ENCODE peak calls at places on chromosomes 7 and 10, in ten cellular contexts. H is endodermal cell, R is cardiac muscle cell, J is upper lobe of left lung, S is tibial artery, P is heart right ventricle, W is neural progenitor cell, D is body of pancreas, B is vagina, C is left ventricle myocardium inferior. X is an unnamed sample. For H3K27me3 and H3K9me3, the result is how much of the 10 kb centered on the place peaks cover.

GRCh38 chr7:23285657-23286646 is 13.2 kb upstream of the MALSU1 start:
- DNase-seq in H (peak), R (no peak), J (no peak), S (no peak), P (no peak), W (no peak), D (no peak), B (no peak), C (no peak), X (no peak)

GRCh38 chr10:124688889-124689670 is 55.1 kb downstream of the FAM53B start:
- DNase-seq in H (no peak), R (no peak), J (no peak), S (no peak), P (no peak), W (no peak), D (no peak), B (no peak), C (no peak), X (no peak)

GRCh38 chr7:96303105-96303685 is 18.7 kb downstream of the SLC25A13 start:
- DNase-seq in H (peak), R (peak), J (no peak), S (no peak), P (no peak), W (no peak), D (peak), B (no peak), C (no peak), X (no peak)

GRCh38 chr7:123126171-123126570 is 73.6 kb downstream of the SLC13A1 start:
- DNase-seq in H (no peak), R (no peak), J (no peak), S (no peak), P (no peak), W (no peak), D (no peak), B (no peak), C (no peak), X (no peak)

GRCh38 chr7:40544277-40544723 is 409.5 kb downstream of the SUGCT start:
- DNase-seq in H (no peak), R (peak), J (no peak), S (no peak), P (no peak), W (no peak), D (no peak), B (no peak), C (peak), X (no peak)

GRCh38 chr7:30184804-30185487 is 50.2 kb downstream of the MTURN start:
- DNase-seq in H (no peak), R (no peak), J (no peak), S (peak), P (no peak), W (no peak), D (peak), B (no peak), C (peak), X (no peak)

GRCh38 chr7:3888096-3888495 is 587.0 kb downstream of the SDK1 start:
- DNase-seq in H (no peak), R (no peak), J (no peak), S (no peak), P (no peak), W (no peak), D (no peak), B (no peak), C (no peak), X (no peak)

GRCh38 chr10:71845410-71846406 is 5.3 kb downstream of the PSAP start:
- DNase-seq in H (no peak), R (peak), J (no peak), S (no peak), P (no peak), W (no peak), D (peak), B (no peak), C (no peak), X (no peak)

GRCh38 chr10:73088304-73088703 is 8.4 kb downstream of the P4HA1 start:
- DNase-seq in H (no peak), R (no peak), J (no peak), S (no peak), P (no peak), W (no peak), D (no peak), B (no peak), C (no peak), X (no peak)

GRCh38 chr7:74002474-74003017 is 25.4 kb upstream of the ELN start:
- DNase-seq in H (no peak), R (peak), J (peak), S (peak), P (peak), W (no peak), D (peak), B (no peak), C (peak), X (peak)

DNA sequence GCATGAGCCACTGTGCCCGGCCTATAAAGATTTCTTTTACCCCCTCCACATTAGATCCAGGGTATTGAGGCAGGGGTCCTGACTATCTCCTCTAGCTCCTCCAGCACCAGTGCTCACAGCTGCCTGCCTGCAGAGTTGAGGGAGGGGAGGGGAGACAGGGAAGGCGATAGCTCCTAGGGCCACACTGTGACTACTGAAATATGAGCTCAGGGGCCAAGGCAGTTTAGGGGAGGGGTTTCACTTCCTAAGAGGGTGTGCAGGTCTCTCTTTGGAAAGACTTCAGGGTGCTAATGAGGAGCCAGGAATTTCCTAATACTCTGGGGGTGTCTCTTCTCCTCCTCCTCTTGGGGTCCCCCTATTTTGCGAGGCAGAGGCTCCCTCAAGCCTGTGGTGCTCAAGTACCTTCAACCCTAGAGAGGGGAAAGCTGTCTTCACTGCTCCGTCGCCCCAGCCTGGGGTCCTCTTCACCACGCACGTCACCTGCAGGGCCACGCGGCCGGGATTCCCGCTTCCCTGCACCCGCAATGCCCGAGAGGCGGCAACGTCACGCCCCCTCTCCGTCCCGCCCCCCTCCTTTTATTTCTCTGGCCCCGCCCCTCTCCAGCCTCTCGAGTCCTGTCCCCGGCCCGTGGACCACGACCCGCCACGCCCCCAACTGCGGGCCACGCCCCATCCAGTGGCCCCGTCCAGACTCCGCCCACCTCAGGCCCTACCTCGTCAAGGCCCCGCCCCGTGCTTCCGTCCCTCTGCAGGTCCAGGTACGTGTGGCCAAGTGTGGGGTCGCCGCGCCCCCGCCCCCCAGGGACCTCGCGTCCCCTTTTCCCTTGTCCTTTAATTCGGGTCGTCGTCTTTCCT is 69.5 kb upstream of the BAIAP2L1 start:
- DNase-seq in H (peak), R (peak), J (peak), S (no peak), P (peak), W (peak), D (peak), B (no peak), C (peak), X (no peak)
- H3K4me3 ChIP-seq in H (peak), R (peak), J (peak), S (no peak), P (no peak), W (peak), D (no peak), B (no peak), C (peak), X (no peak)

DNA sequence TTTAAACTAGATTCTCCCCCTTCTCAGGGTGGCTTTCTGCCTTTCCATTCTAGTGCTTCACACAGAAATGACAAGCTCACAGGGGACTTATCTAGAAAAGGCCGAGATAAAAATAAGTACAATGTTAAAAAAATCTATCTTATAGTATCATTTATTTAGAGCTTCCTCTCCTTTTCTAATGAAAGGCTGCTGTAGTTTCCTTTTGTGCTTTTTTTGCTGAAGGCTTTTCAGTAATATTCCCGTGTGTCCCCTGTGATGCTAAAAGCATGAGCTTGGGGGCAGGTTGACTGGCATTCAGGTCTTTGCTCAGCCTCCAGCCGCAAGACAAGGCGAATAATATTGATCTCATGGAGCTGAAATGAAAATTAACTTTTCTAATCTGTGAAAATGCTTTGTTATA is 143.0 kb downstream of the ST7 start:
- DNase-seq in H (no peak), R (no peak), J (no peak), S (no peak), P (no peak), W (no peak), D (no peak), B (no peak), C (no peak), X (no peak)
- H3K27me3 ChIP-seq in H (under half), R (under half), J (under half), S (under half), P (under half), W (under half), D (under half), B (under half), C (under half), X (under half)

DNA sequence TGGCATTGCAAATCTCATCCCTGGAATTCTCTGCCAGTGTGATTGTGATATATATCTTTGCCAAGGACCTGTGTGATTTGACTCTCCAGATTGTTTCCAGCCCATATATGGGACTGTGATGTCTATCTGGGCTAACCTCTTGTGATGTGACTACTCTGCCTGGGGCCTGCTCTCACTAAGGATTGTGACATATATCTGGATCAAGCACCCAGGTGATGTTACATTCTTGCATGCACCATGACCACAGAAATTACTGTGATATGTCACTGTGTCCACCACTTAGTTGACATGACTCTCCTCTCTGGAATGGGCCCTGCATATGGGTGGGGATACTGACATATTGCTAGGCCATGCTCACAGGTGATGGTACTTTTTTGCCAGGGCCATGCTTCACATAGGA is 86.6 kb downstream of the ZNF736 start:
- DNase-seq in H (no peak), R (no peak), J (no peak), S (no peak), P (no peak), W (no peak), D (no peak), B (no peak), C (no peak), X (no peak)
- H3K9me3 ChIP-seq in H (half or more), R (under half), J (under half), S (under half), P (under half), W (under half), D (under half), B (under half), C (under half), X (under half)

GRCh38 chr10:18486444-18486843 is 164.9 kb downstream of the NSUN6 start:
- DNase-seq in H (no peak), R (peak), J (no peak), S (no peak), P (no peak), W (no peak), D (no peak), B (no peak), C (no peak), X (no peak)
- H3K4me3 ChIP-seq in H (no peak), R (no peak), J (no peak), S (no peak), P (no peak), W (no peak), D (no peak), B (no peak), C (no peak), X (no peak)

DNA sequence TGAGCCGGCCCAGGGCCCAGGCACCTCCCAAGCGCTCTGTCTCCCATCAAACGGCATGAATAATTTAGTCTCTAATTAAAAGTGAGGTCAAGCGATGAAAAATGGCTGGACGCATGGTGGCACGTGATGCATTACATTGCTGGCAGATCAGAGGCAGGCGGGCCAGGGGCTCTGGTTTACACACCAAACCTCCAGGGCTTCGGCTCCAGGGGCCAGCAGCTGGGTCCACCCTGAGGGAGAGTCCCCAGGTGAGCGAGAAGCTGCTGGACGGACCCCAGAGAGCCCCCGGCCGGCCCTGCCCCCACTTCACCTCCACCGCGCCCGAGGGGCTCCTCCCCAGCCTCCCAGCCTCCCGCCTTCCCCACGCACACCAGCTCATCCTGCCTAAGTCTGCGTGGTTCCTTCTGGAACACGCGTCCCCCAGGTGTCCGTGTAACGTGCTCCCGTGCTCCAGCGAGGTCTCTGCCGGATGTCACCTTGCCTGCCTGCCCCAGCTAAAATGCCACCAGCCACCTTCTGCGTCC is 23.2 kb downstream of the UNCX start:
- DNase-seq in H (no peak), R (no peak), J (peak), S (no peak), P (no peak), W (no peak), D (no peak), B (no peak), C (no peak), X (no peak)
- H3K27me3 ChIP-seq in H (under half), R (under half), J (under half), S (under half), P (half or more), W (half or more), D (under half), B (under half), C (half or more), X (half or more)

X was measured in AG04450.